ENCODE peak calls at places on chromosomes 5 and 9, in eight cellular contexts. One of them, this sample, is unnamed.

GRCh38 chr5:137234973-137235943 is 263.9 kb downstream of the SPOCK1 start:
- DNase-seq in fibroblast of the aortic adventitia: no peak
- DNase-seq in stomach: no peak
- DNase-seq in gastrocnemius medialis: no peak
- DNase-seq in mesothelial cell of epicardium: no peak
- DNase-seq in GM10248: no peak
- DNase-seq in fibroblast of lung: no peak
- DNase-seq in BE2C: no peak
- DNase-seq in this sample: no peak

GRCh38 chr9:4034404-4034803 is 265.5 kb downstream of the GLIS3 start:
- DNase-seq in fibroblast of lung: no peak
- DNase-seq in gastrocnemius medialis: no peak
- DNase-seq in mesothelial cell of epicardium: no peak
- DNase-seq in BE2C: no peak
- DNase-seq in fibroblast of the aortic adventitia: no peak
- DNase-seq in GM10248: no peak
- DNase-seq in stomach: no peak
- DNase-seq in this sample: no peak

GRCh38 chr5:136646915-136647314 is 281.6 kb upstream of the TRPC7 start:
- DNase-seq in GM10248: no peak
- DNase-seq in fibroblast of the aortic adventitia: no peak
- DNase-seq in BE2C: no peak
- DNase-seq in stomach: no peak
- DNase-seq in mesothelial cell of epicardium: no peak
- DNase-seq in fibroblast of lung: no peak
- DNase-seq in gastrocnemius medialis: no peak
- DNase-seq in this sample: no peak

GRCh38 chr9:38057416-38058195 is 11.4 kb downstream of the SHB start:
- DNase-seq in BE2C: peak; percentile 64
- DNase-seq in fibroblast of the aortic adventitia: no peak
- DNase-seq in mesothelial cell of epicardium: no peak
- DNase-seq in fibroblast of lung: no peak
- DNase-seq in gastrocnemius medialis: no peak
- DNase-seq in GM10248: no peak
- DNase-seq in stomach: peak; percentile 69
- DNase-seq in this sample: no peak

GRCh38 chr5:141084487-141084989 is 9.9 kb upstream of the PCDHB2 start:
- DNase-seq in gastrocnemius medialis: no peak
- DNase-seq in stomach: no peak
- DNase-seq in GM10248: no peak
- DNase-seq in fibroblast of lung: peak; percentile 43
- DNase-seq in BE2C: peak; percentile 79
- DNase-seq in fibroblast of the aortic adventitia: peak; percentile 30
- DNase-seq in mesothelial cell of epicardium: no peak
- DNase-seq in this sample: no peak

GRCh38 chr5:77076961-77077820 is 9.9 kb downstream of the ZBED3 start:
- DNase-seq in mesothelial cell of epicardium: peak; percentile 77
- DNase-seq in GM10248: peak; percentile 87
- DNase-seq in stomach: peak; percentile 79
- DNase-seq in BE2C: peak; percentile 84
- DNase-seq in fibroblast of the aortic adventitia: peak; percentile 38
- DNase-seq in fibroblast of lung: peak; percentile 59
- DNase-seq in gastrocnemius medialis: no peak
- DNase-seq in this sample: peak; percentile 84

GRCh38 chr5:154840435-154841272 is 9.7 kb downstream of the FAXDC2 start:
- DNase-seq in BE2C: no peak
- DNase-seq in gastrocnemius medialis: no peak
- DNase-seq in mesothelial cell of epicardium: no peak
- DNase-seq in fibroblast of lung: no peak
- DNase-seq in stomach: no peak
- DNase-seq in fibroblast of the aortic adventitia: no peak
- DNase-seq in GM10248: no peak
- DNase-seq in this sample: no peak

GRCh38 chr9:92506184-92506857 is 24.0 kb upstream of the ASPN start:
- DNase-seq in BE2C: no peak
- DNase-seq in gastrocnemius medialis: peak; percentile 18
- DNase-seq in mesothelial cell of epicardium: no peak
- DNase-seq in fibroblast of the aortic adventitia: peak; percentile 100
- DNase-seq in stomach: no peak
- DNase-seq in fibroblast of lung: peak; percentile 97
- DNase-seq in GM10248: no peak
- DNase-seq in this sample: no peak

GRCh38 chr5:169804861-169805260 is 167.8 kb downstream of the DOCK2 start:
- DNase-seq in stomach: no peak
- DNase-seq in gastrocnemius medialis: no peak
- DNase-seq in fibroblast of lung: peak; percentile 75
- DNase-seq in fibroblast of the aortic adventitia: peak; percentile 73
- DNase-seq in BE2C: no peak
- DNase-seq in GM10248: no peak
- DNase-seq in mesothelial cell of epicardium: no peak
- DNase-seq in this sample: no peak

GRCh38 chr5:181028032-181028819 is 11.8 kb upstream of the BTNL9 start:
- DNase-seq in stomach: no peak
- DNase-seq in mesothelial cell of epicardium: no peak
- DNase-seq in fibroblast of the aortic adventitia: no peak
- DNase-seq in BE2C: no peak
- DNase-seq in GM10248: no peak
- DNase-seq in gastrocnemius medialis: no peak
- DNase-seq in fibroblast of lung: no peak
- DNase-seq in this sample: no peak

GRCh38 chr5:8993031-8993430 is 552.8 kb downstream of the SEMA5A start:
- DNase-seq in gastrocnemius medialis: no peak
- DNase-seq in mesothelial cell of epicardium: no peak
- DNase-seq in stomach: no peak
- DNase-seq in fibroblast of lung: peak; percentile 11
- DNase-seq in BE2C: no peak
- DNase-seq in fibroblast of the aortic adventitia: peak; percentile 25
- DNase-seq in GM10248: no peak
- DNase-seq in this sample: no peak

GRCh38 chr5:10663531-10664183 is 97.4 kb downstream of the DAP start:
- DNase-seq in fibroblast of lung: peak; percentile 41
- DNase-seq in stomach: peak; percentile 48
- DNase-seq in gastrocnemius medialis: no peak
- DNase-seq in BE2C: peak; percentile 75
- DNase-seq in GM10248: no peak
- DNase-seq in fibroblast of the aortic adventitia: peak; percentile 78
- DNase-seq in mesothelial cell of epicardium: no peak
- DNase-seq in this sample: no peak

GRCh38 chr5:73966411-73966810 is 340.4 kb downstream of the ARHGEF28 start:
- DNase-seq in gastrocnemius medialis: no peak
- DNase-seq in fibroblast of the aortic adventitia: no peak
- DNase-seq in GM10248: no peak
- DNase-seq in stomach: no peak
- DNase-seq in mesothelial cell of epicardium: no peak
- DNase-seq in BE2C: no peak
- DNase-seq in fibroblast of lung: no peak
- DNase-seq in this sample: no peak

GRCh38 chr5:125928663-125929062 is 494.5 kb upstream of the GRAMD2B start:
- DNase-seq in fibroblast of lung: no peak
- DNase-seq in stomach: no peak
- DNase-seq in BE2C: no peak
- DNase-seq in GM10248: no peak
- DNase-seq in gastrocnemius medialis: no peak
- DNase-seq in fibroblast of the aortic adventitia: peak; percentile 19
- DNase-seq in mesothelial cell of epicardium: no peak
- DNase-seq in this sample: no peak

GRCh38 chr5:4762316-4762715 is 377.8 kb upstream of the ADAMTS16 start:
- DNase-seq in stomach: no peak
- DNase-seq in fibroblast of the aortic adventitia: no peak
- DNase-seq in GM10248: no peak
- DNase-seq in gastrocnemius medialis: no peak
- DNase-seq in mesothelial cell of epicardium: no peak
- DNase-seq in fibroblast of lung: no peak
- DNase-seq in BE2C: no peak
- DNase-seq in this sample: no peak

GRCh38 chr5:72599519-72600400 is 92.5 kb upstream of the ZNF366 start:
- DNase-seq in mesothelial cell of epicardium: no peak
- DNase-seq in GM10248: no peak
- DNase-seq in gastrocnemius medialis: no peak
- DNase-seq in fibroblast of the aortic adventitia: peak; percentile 28
- DNase-seq in BE2C: no peak
- DNase-seq in stomach: no peak
- DNase-seq in fibroblast of lung: no peak
- DNase-seq in this sample: no peak

GRCh38 chr9:90838098-90838497 is 36.5 kb downstream of the SYK start:
- DNase-seq in BE2C: no peak
- DNase-seq in fibroblast of the aortic adventitia: no peak
- DNase-seq in stomach: peak; percentile 8
- DNase-seq in GM10248: no peak
- DNase-seq in gastrocnemius medialis: no peak
- DNase-seq in mesothelial cell of epicardium: no peak
- DNase-seq in fibroblast of lung: no peak
- DNase-seq in this sample: no peak

GRCh38 chr5:95530441-95530840 is 24.3 kb downstream of the SKIC3 start:
- DNase-seq in stomach: no peak
- DNase-seq in fibroblast of lung: peak; percentile 61
- DNase-seq in gastrocnemius medialis: no peak
- DNase-seq in mesothelial cell of epicardium: no peak
- DNase-seq in GM10248: no peak
- DNase-seq in BE2C: no peak
- DNase-seq in fibroblast of the aortic adventitia: peak; percentile 79
- DNase-seq in this sample: no peak

GRCh38 chr5:638501-639252 is 26.5 kb downstream of the CEP72 start:
- DNase-seq in BE2C: no peak
- DNase-seq in fibroblast of the aortic adventitia: no peak
- DNase-seq in GM10248: no peak
- DNase-seq in gastrocnemius medialis: no peak
- DNase-seq in stomach: no peak
- DNase-seq in fibroblast of lung: no peak
- DNase-seq in mesothelial cell of epicardium: no peak
- DNase-seq in this sample: no peak

GRCh38 chr9:87276327-87276841 is 221.3 kb upstream of the DAPK1 start:
- DNase-seq in mesothelial cell of epicardium: no peak
- DNase-seq in fibroblast of lung: peak; percentile 32
- DNase-seq in fibroblast of the aortic adventitia: peak; percentile 63
- DNase-seq in gastrocnemius medialis: no peak
- DNase-seq in GM10248: no peak
- DNase-seq in stomach: no peak
- DNase-seq in BE2C: no peak
- DNase-seq in this sample: no peak

GRCh38 chr9:109251080-109251775 is 69.6 kb downstream of the EPB41L4B start:
- DNase-seq in fibroblast of lung: peak; percentile 44
- DNase-seq in fibroblast of the aortic adventitia: peak; percentile 29
- DNase-seq in GM10248: no peak
- DNase-seq in gastrocnemius medialis: no peak
- DNase-seq in stomach: peak; percentile 82
- DNase-seq in BE2C: no peak
- DNase-seq in mesothelial cell of epicardium: no peak
- DNase-seq in this sample: no peak

GRCh38 chr5:96726802-96727201 is 64.6 kb downstream of the CAST start:
- DNase-seq in stomach: no peak
- DNase-seq in mesothelial cell of epicardium: no peak
- DNase-seq in GM10248: no peak
- DNase-seq in fibroblast of lung: no peak
- DNase-seq in BE2C: no peak
- DNase-seq in fibroblast of the aortic adventitia: peak; percentile 20
- DNase-seq in gastrocnemius medialis: no peak
- DNase-seq in this sample: no peak

GRCh38 chr5:96725257-96725656 is 63.1 kb downstream of the CAST start:
- DNase-seq in fibroblast of lung: no peak
- DNase-seq in fibroblast of the aortic adventitia: no peak
- DNase-seq in BE2C: no peak
- DNase-seq in mesothelial cell of epicardium: no peak
- DNase-seq in stomach: no peak
- DNase-seq in gastrocnemius medialis: no peak
- DNase-seq in GM10248: no peak
- DNase-seq in this sample: no peak

GRCh38 chr5:96733771-96734498 is 71.8 kb downstream of the CAST start:
- DNase-seq in stomach: no peak
- DNase-seq in gastrocnemius medialis: peak; percentile 33
- DNase-seq in BE2C: no peak
- DNase-seq in fibroblast of the aortic adventitia: no peak
- DNase-seq in mesothelial cell of epicardium: no peak
- DNase-seq in GM10248: no peak
- DNase-seq in fibroblast of lung: no peak
- DNase-seq in this sample: no peak

GRCh38 chr5:96734871-96735325 is 72.7 kb downstream of the CAST start:
- DNase-seq in BE2C: no peak
- DNase-seq in stomach: no peak
- DNase-seq in fibroblast of lung: no peak
- DNase-seq in gastrocnemius medialis: no peak
- DNase-seq in GM10248: no peak
- DNase-seq in mesothelial cell of epicardium: no peak
- DNase-seq in fibroblast of the aortic adventitia: peak; percentile 84
- DNase-seq in this sample: no peak

GRCh38 chr5:96729156-96729555 is 67.0 kb downstream of the CAST start:
- DNase-seq in gastrocnemius medialis: no peak
- DNase-seq in fibroblast of lung: peak; percentile 33
- DNase-seq in GM10248: no peak
- DNase-seq in fibroblast of the aortic adventitia: no peak
- DNase-seq in stomach: no peak
- DNase-seq in BE2C: no peak
- DNase-seq in mesothelial cell of epicardium: no peak
- DNase-seq in this sample: no peak
- TF ChIP-seq CTCF in gastrocnemius medialis: no peak
- TF ChIP-seq CTCF in fibroblast of lung: peak; percentile 38
- TF ChIP-seq CTCF in GM10248: peak; percentile 27
- TF ChIP-seq CTCF in fibroblast of the aortic adventitia: peak; percentile 37
- TF ChIP-seq CTCF in stomach: no peak
- TF ChIP-seq CTCF in BE2C: peak; percentile 28
- TF ChIP-seq CTCF in mesothelial cell of epicardium: peak; percentile 13
- TF ChIP-seq CTCF in this sample: peak; percentile 47

DNA sequence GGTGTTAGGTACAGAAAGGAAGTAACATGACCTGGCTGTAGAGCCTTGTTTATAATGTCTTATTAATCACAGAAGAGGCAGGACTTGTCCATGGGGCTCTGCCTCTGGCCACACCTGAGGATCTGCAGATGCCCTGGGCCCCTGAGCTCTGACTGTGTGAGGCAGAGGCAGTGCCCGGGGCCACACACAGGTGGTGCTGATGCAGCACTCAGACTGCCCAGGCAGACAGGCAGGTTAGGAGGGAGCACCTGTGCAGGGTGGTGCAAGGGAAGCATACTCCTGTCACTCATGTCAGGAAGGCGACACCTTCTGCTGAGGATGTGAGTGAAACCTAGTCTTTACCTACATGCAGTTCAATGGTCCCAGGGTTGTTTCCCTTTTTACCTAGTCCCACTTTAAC is 88.7 kb downstream of the CFAP90 start:
- DNase-seq in stomach: no peak
- DNase-seq in GM10248: peak; percentile 21
- DNase-seq in mesothelial cell of epicardium: no peak
- DNase-seq in fibroblast of lung: no peak
- DNase-seq in fibroblast of the aortic adventitia: no peak
- DNase-seq in BE2C: no peak
- DNase-seq in gastrocnemius medialis: no peak
- DNase-seq in this sample: no peak
- TF ChIP-seq CTCF in stomach: no peak
- TF ChIP-seq CTCF in GM10248: peak; percentile 21
- TF ChIP-seq CTCF in mesothelial cell of epicardium: no peak
- TF ChIP-seq CTCF in fibroblast of lung: no peak
- TF ChIP-seq CTCF in fibroblast of the aortic adventitia: no peak
- TF ChIP-seq CTCF in BE2C: no peak
- TF ChIP-seq CTCF in gastrocnemius medialis: peak; percentile 26
- TF ChIP-seq CTCF in this sample: no peak

GRCh38 chr5:150272531-150272930 is 17.0 kb downstream of the CAMK2A start:
- DNase-seq in gastrocnemius medialis: no peak
- DNase-seq in BE2C: peak; percentile 73
- DNase-seq in fibroblast of lung: peak; percentile 65
- DNase-seq in GM10248: no peak
- DNase-seq in mesothelial cell of epicardium: no peak
- DNase-seq in stomach: no peak
- DNase-seq in fibroblast of the aortic adventitia: peak; percentile 45
- DNase-seq in this sample: no peak
- TF ChIP-seq CTCF in gastrocnemius medialis: peak; percentile 18
- TF ChIP-seq CTCF in BE2C: peak; percentile 83
- TF ChIP-seq CTCF in fibroblast of lung: peak; percentile 69
- TF ChIP-seq CTCF in GM10248: peak; percentile 33
- TF ChIP-seq CTCF in mesothelial cell of epicardium: no peak
- TF ChIP-seq CTCF in stomach: no peak
- TF ChIP-seq CTCF in fibroblast of the aortic adventitia: peak; percentile 63
- TF ChIP-seq CTCF in this sample: peak; percentile 69

GRCh38 chr5:56269216-56269927 is 36.2 kb upstream of the ANKRD55 start:
- DNase-seq in gastrocnemius medialis: no peak
- DNase-seq in stomach: no peak
- DNase-seq in fibroblast of the aortic adventitia: peak; percentile 82
- DNase-seq in BE2C: peak; percentile 44
- DNase-seq in GM10248: peak; percentile 41
- DNase-seq in mesothelial cell of epicardium: no peak
- DNase-seq in fibroblast of lung: peak; percentile 81
- DNase-seq in this sample: no peak
- TF ChIP-seq CTCF in gastrocnemius medialis: no peak
- TF ChIP-seq CTCF in stomach: no peak
- TF ChIP-seq CTCF in fibroblast of the aortic adventitia: peak; percentile 87
- TF ChIP-seq CTCF in BE2C: peak; percentile 69
- TF ChIP-seq CTCF in GM10248: peak; percentile 23
- TF ChIP-seq CTCF in mesothelial cell of epicardium: peak; percentile 61
- TF ChIP-seq CTCF in fibroblast of lung: peak; percentile 85
- TF ChIP-seq CTCF in this sample: peak; percentile 78

This sample was measured in type B pancreatic cell.